ENCODE peak calls at places on chromosomes 6 and 20, in seven cellular contexts. One of them, this sample, is unnamed.

GRCh38 chr6:20660534-20660933 is 126.3 kb downstream of the CDKAL1 start:
- DNase-seq in stimulated activated CD4-positive, alpha-beta T cell treated with anti-CD3 and anti-CD28 coated beads, TNF-alpha, amount 100 ng/mL, for 48 hours: no peak
- DNase-seq in stimulated activated CD8-positive, alpha-beta memory T cell treated with anti-CD3 and anti-CD28 coated beads, Interleukin-12 subunit alpha, Interleukin-12 subunit beta, amount 100 ng/mL, for 4 hours: no peak
- DNase-seq in amygdala: no peak
- DNase-seq in sciatic nerve: no peak
- DNase-seq in NCI-H2171: no peak
- DNase-seq in GM03348: no peak
- DNase-seq in this sample: no peak

GRCh38 chr6:82881519-82881918 is 184.1 kb downstream of the UBE3D start:
- DNase-seq in GM03348: no peak
- DNase-seq in NCI-H2171: no peak
- DNase-seq in stimulated activated CD4-positive, alpha-beta T cell treated with anti-CD3 and anti-CD28 coated beads, TNF-alpha, amount 100 ng/mL, for 48 hours: no peak
- DNase-seq in sciatic nerve: no peak
- DNase-seq in amygdala: no peak
- DNase-seq in stimulated activated CD8-positive, alpha-beta memory T cell treated with anti-CD3 and anti-CD28 coated beads, Interleukin-12 subunit alpha, Interleukin-12 subunit beta, amount 100 ng/mL, for 4 hours: no peak
- DNase-seq in this sample: no peak

GRCh38 chr6:107633680-107634141 is 143.8 kb downstream of the SOBP start:
- DNase-seq in GM03348: no peak
- DNase-seq in amygdala: no peak
- DNase-seq in stimulated activated CD4-positive, alpha-beta T cell treated with anti-CD3 and anti-CD28 coated beads, TNF-alpha, amount 100 ng/mL, for 48 hours: no peak
- DNase-seq in NCI-H2171: no peak
- DNase-seq in stimulated activated CD8-positive, alpha-beta memory T cell treated with anti-CD3 and anti-CD28 coated beads, Interleukin-12 subunit alpha, Interleukin-12 subunit beta, amount 100 ng/mL, for 4 hours: no peak
- DNase-seq in sciatic nerve: no peak
- DNase-seq in this sample: no peak

GRCh38 chr6:110513001-110513400 is 36.6 kb upstream of the SLC22A16 start:
- DNase-seq in GM03348: no peak
- DNase-seq in sciatic nerve: no peak
- DNase-seq in stimulated activated CD4-positive, alpha-beta T cell treated with anti-CD3 and anti-CD28 coated beads, TNF-alpha, amount 100 ng/mL, for 48 hours: no peak
- DNase-seq in amygdala: no peak
- DNase-seq in NCI-H2171: no peak
- DNase-seq in stimulated activated CD8-positive, alpha-beta memory T cell treated with anti-CD3 and anti-CD28 coated beads, Interleukin-12 subunit alpha, Interleukin-12 subunit beta, amount 100 ng/mL, for 4 hours: no peak
- DNase-seq in this sample: no peak

GRCh38 chr6:148200302-148200701 is 142.3 kb upstream of the SASH1 start:
- DNase-seq in stimulated activated CD4-positive, alpha-beta T cell treated with anti-CD3 and anti-CD28 coated beads, TNF-alpha, amount 100 ng/mL, for 48 hours: no peak
- DNase-seq in sciatic nerve: no peak
- DNase-seq in amygdala: peak
- DNase-seq in stimulated activated CD8-positive, alpha-beta memory T cell treated with anti-CD3 and anti-CD28 coated beads, Interleukin-12 subunit alpha, Interleukin-12 subunit beta, amount 100 ng/mL, for 4 hours: no peak
- DNase-seq in GM03348: no peak
- DNase-seq in NCI-H2171: no peak
- DNase-seq in this sample: no peak

GRCh38 chr6:8047466-8048292 is 16.5 kb downstream of the BLOC1S5 start:
- DNase-seq in amygdala: no peak
- DNase-seq in stimulated activated CD8-positive, alpha-beta memory T cell treated with anti-CD3 and anti-CD28 coated beads, Interleukin-12 subunit alpha, Interleukin-12 subunit beta, amount 100 ng/mL, for 4 hours: no peak
- DNase-seq in NCI-H2171: no peak
- DNase-seq in stimulated activated CD4-positive, alpha-beta T cell treated with anti-CD3 and anti-CD28 coated beads, TNF-alpha, amount 100 ng/mL, for 48 hours: no peak
- DNase-seq in GM03348: no peak
- DNase-seq in sciatic nerve: no peak
- DNase-seq in this sample: no peak

GRCh38 chr20:57711311-57711712 is 1.5 kb upstream of the PMEPA1 start:
- DNase-seq in stimulated activated CD8-positive, alpha-beta memory T cell treated with anti-CD3 and anti-CD28 coated beads, Interleukin-12 subunit alpha, Interleukin-12 subunit beta, amount 100 ng/mL, for 4 hours: no peak
- DNase-seq in stimulated activated CD4-positive, alpha-beta T cell treated with anti-CD3 and anti-CD28 coated beads, TNF-alpha, amount 100 ng/mL, for 48 hours: no peak
- DNase-seq in GM03348: peak
- DNase-seq in NCI-H2171: no peak
- DNase-seq in amygdala: no peak
- DNase-seq in sciatic nerve: no peak
- DNase-seq in this sample: no peak

GRCh38 chr6:154337423-154338005 is 19.1 kb downstream of the IPCEF1 start:
- DNase-seq in GM03348: no peak
- DNase-seq in amygdala: no peak
- DNase-seq in sciatic nerve: no peak
- DNase-seq in NCI-H2171: no peak
- DNase-seq in stimulated activated CD8-positive, alpha-beta memory T cell treated with anti-CD3 and anti-CD28 coated beads, Interleukin-12 subunit alpha, Interleukin-12 subunit beta, amount 100 ng/mL, for 4 hours: no peak
- DNase-seq in stimulated activated CD4-positive, alpha-beta T cell treated with anti-CD3 and anti-CD28 coated beads, TNF-alpha, amount 100 ng/mL, for 48 hours: no peak
- DNase-seq in this sample: no peak

GRCh38 chr6:11869656-11870340 is 91.2 kb upstream of the ADTRP start:
- DNase-seq in sciatic nerve: no peak
- DNase-seq in NCI-H2171: no peak
- DNase-seq in stimulated activated CD8-positive, alpha-beta memory T cell treated with anti-CD3 and anti-CD28 coated beads, Interleukin-12 subunit alpha, Interleukin-12 subunit beta, amount 100 ng/mL, for 4 hours: no peak
- DNase-seq in amygdala: no peak
- DNase-seq in GM03348: peak
- DNase-seq in stimulated activated CD4-positive, alpha-beta T cell treated with anti-CD3 and anti-CD28 coated beads, TNF-alpha, amount 100 ng/mL, for 48 hours: no peak
- DNase-seq in this sample: peak

GRCh38 chr20:64222273-64222672 is 33.3 kb upstream of the PCMTD2 start:
- DNase-seq in stimulated activated CD4-positive, alpha-beta T cell treated with anti-CD3 and anti-CD28 coated beads, TNF-alpha, amount 100 ng/mL, for 48 hours: no peak
- DNase-seq in stimulated activated CD8-positive, alpha-beta memory T cell treated with anti-CD3 and anti-CD28 coated beads, Interleukin-12 subunit alpha, Interleukin-12 subunit beta, amount 100 ng/mL, for 4 hours: no peak
- DNase-seq in sciatic nerve: no peak
- DNase-seq in amygdala: no peak
- DNase-seq in NCI-H2171: no peak
- DNase-seq in GM03348: peak
- DNase-seq in this sample: peak

GRCh38 chr20:44429419-44430269 is 46.0 kb upstream of the TTPAL start:
- DNase-seq in NCI-H2171: no peak
- DNase-seq in stimulated activated CD4-positive, alpha-beta T cell treated with anti-CD3 and anti-CD28 coated beads, TNF-alpha, amount 100 ng/mL, for 48 hours: no peak
- DNase-seq in GM03348: no peak
- DNase-seq in sciatic nerve: no peak
- DNase-seq in stimulated activated CD8-positive, alpha-beta memory T cell treated with anti-CD3 and anti-CD28 coated beads, Interleukin-12 subunit alpha, Interleukin-12 subunit beta, amount 100 ng/mL, for 4 hours: no peak
- DNase-seq in amygdala: no peak
- DNase-seq in this sample: no peak

GRCh38 chr6:166907373-166907841 is 48.9 kb downstream of the RNASET2 start:
- DNase-seq in stimulated activated CD4-positive, alpha-beta T cell treated with anti-CD3 and anti-CD28 coated beads, TNF-alpha, amount 100 ng/mL, for 48 hours: no peak
- DNase-seq in NCI-H2171: no peak
- DNase-seq in GM03348: peak
- DNase-seq in amygdala: no peak
- DNase-seq in stimulated activated CD8-positive, alpha-beta memory T cell treated with anti-CD3 and anti-CD28 coated beads, Interleukin-12 subunit alpha, Interleukin-12 subunit beta, amount 100 ng/mL, for 4 hours: no peak
- DNase-seq in sciatic nerve: no peak
- DNase-seq in this sample: no peak

GRCh38 chr20:58228484-58229197 is at the start of gene ANKRD60:
- DNase-seq in sciatic nerve: no peak
- DNase-seq in GM03348: peak
- DNase-seq in NCI-H2171: peak
- DNase-seq in stimulated activated CD8-positive, alpha-beta memory T cell treated with anti-CD3 and anti-CD28 coated beads, Interleukin-12 subunit alpha, Interleukin-12 subunit beta, amount 100 ng/mL, for 4 hours: peak
- DNase-seq in stimulated activated CD4-positive, alpha-beta T cell treated with anti-CD3 and anti-CD28 coated beads, TNF-alpha, amount 100 ng/mL, for 48 hours: no peak
- DNase-seq in amygdala: no peak
- DNase-seq in this sample: peak

GRCh38 chr20:49539481-49540231 is 28.3 kb downstream of the PTGIS start:
- DNase-seq in stimulated activated CD4-positive, alpha-beta T cell treated with anti-CD3 and anti-CD28 coated beads, TNF-alpha, amount 100 ng/mL, for 48 hours: no peak
- DNase-seq in sciatic nerve: no peak
- DNase-seq in amygdala: no peak
- DNase-seq in NCI-H2171: peak
- DNase-seq in GM03348: no peak
- DNase-seq in stimulated activated CD8-positive, alpha-beta memory T cell treated with anti-CD3 and anti-CD28 coated beads, Interleukin-12 subunit alpha, Interleukin-12 subunit beta, amount 100 ng/mL, for 4 hours: no peak
- DNase-seq in this sample: no peak

GRCh38 chr20:15320941-15321340 is 983.5 kb upstream of the FLRT3 start:
- DNase-seq in amygdala: no peak
- DNase-seq in NCI-H2171: no peak
- DNase-seq in stimulated activated CD4-positive, alpha-beta T cell treated with anti-CD3 and anti-CD28 coated beads, TNF-alpha, amount 100 ng/mL, for 48 hours: no peak
- DNase-seq in GM03348: peak
- DNase-seq in sciatic nerve: no peak
- DNase-seq in stimulated activated CD8-positive, alpha-beta memory T cell treated with anti-CD3 and anti-CD28 coated beads, Interleukin-12 subunit alpha, Interleukin-12 subunit beta, amount 100 ng/mL, for 4 hours: no peak
- DNase-seq in this sample: no peak

GRCh38 chr6:88220493-88220892 is 54.3 kb upstream of the CNR1 start:
- DNase-seq in GM03348: peak
- DNase-seq in stimulated activated CD8-positive, alpha-beta memory T cell treated with anti-CD3 and anti-CD28 coated beads, Interleukin-12 subunit alpha, Interleukin-12 subunit beta, amount 100 ng/mL, for 4 hours: no peak
- DNase-seq in NCI-H2171: no peak
- DNase-seq in sciatic nerve: no peak
- DNase-seq in stimulated activated CD4-positive, alpha-beta T cell treated with anti-CD3 and anti-CD28 coated beads, TNF-alpha, amount 100 ng/mL, for 48 hours: no peak
- DNase-seq in amygdala: no peak
- DNase-seq in this sample: no peak

GRCh38 chr20:19991826-19992225 is 25.3 kb upstream of the NAA20 start:
- DNase-seq in stimulated activated CD4-positive, alpha-beta T cell treated with anti-CD3 and anti-CD28 coated beads, TNF-alpha, amount 100 ng/mL, for 48 hours: no peak
- DNase-seq in GM03348: no peak
- DNase-seq in stimulated activated CD8-positive, alpha-beta memory T cell treated with anti-CD3 and anti-CD28 coated beads, Interleukin-12 subunit alpha, Interleukin-12 subunit beta, amount 100 ng/mL, for 4 hours: no peak
- DNase-seq in amygdala: no peak
- DNase-seq in NCI-H2171: no peak
- DNase-seq in sciatic nerve: no peak
- DNase-seq in this sample: no peak